ENCODE peak calls at places on chromosomes 4 and X, in nine cellular contexts. One of them, this sample, is unnamed.

GRCh38 chr4:13902141-13902540 is 274.6 kb upstream of the BOD1L1 start:
- DNase-seq in testis: no peak
- DNase-seq in endodermal cell: no peak
- DNase-seq in GM13976: no peak
- DNase-seq in GM13977: no peak
- DNase-seq in progenitor cell of endocrine pancreas: no peak
- DNase-seq in cardiac fibroblast: peak; percentile 42
- DNase-seq in uterus: no peak
- DNase-seq in GM23338: no peak
- DNase-seq in this sample: no peak

GRCh38 chr4:172963498-172964294 is 204.9 kb upstream of the GALNT7 start:
- DNase-seq in testis: no peak
- DNase-seq in endodermal cell: no peak
- DNase-seq in GM13976: no peak
- DNase-seq in GM13977: no peak
- DNase-seq in progenitor cell of endocrine pancreas: no peak
- DNase-seq in cardiac fibroblast: no peak
- DNase-seq in uterus: no peak
- DNase-seq in GM23338: no peak
- DNase-seq in this sample: no peak

GRCh38 chr4:42654606-42655005 is 2.3 kb downstream of the ATP8A1 start:
- DNase-seq in testis: no peak
- DNase-seq in endodermal cell: no peak
- DNase-seq in GM13976: peak; percentile 23
- DNase-seq in GM13977: peak; percentile 28
- DNase-seq in progenitor cell of endocrine pancreas: no peak
- DNase-seq in cardiac fibroblast: peak; percentile 70
- DNase-seq in uterus: peak; percentile 34
- DNase-seq in GM23338: no peak
- DNase-seq in this sample: no peak

GRCh38 chr4:110049951-110050925 is 137.6 kb downstream of the EGF start:
- DNase-seq in testis: peak; percentile 54
- DNase-seq in endodermal cell: peak; percentile 79
- DNase-seq in GM13976: peak; percentile 47
- DNase-seq in GM13977: peak; percentile 40
- DNase-seq in progenitor cell of endocrine pancreas: peak; percentile 18
- DNase-seq in cardiac fibroblast: peak; percentile 67
- DNase-seq in uterus: peak; percentile 42
- DNase-seq in GM23338: peak; percentile 69
- DNase-seq in this sample: peak; percentile 43

GRCh38 chrX:17932781-17933180 is 71.7 kb upstream of the RAI2 start:
- DNase-seq in testis: no peak
- DNase-seq in endodermal cell: no peak
- DNase-seq in GM13976: no peak
- DNase-seq in GM13977: no peak
- DNase-seq in progenitor cell of endocrine pancreas: no peak
- DNase-seq in cardiac fibroblast: no peak
- DNase-seq in uterus: no peak
- DNase-seq in GM23338: no peak
- DNase-seq in this sample: no peak

GRCh38 chr4:182286035-182286434 is 42.8 kb downstream of the TENM3 start:
- DNase-seq in testis: no peak
- DNase-seq in endodermal cell: no peak
- DNase-seq in GM13976: no peak
- DNase-seq in GM13977: no peak
- DNase-seq in progenitor cell of endocrine pancreas: no peak
- DNase-seq in cardiac fibroblast: no peak
- DNase-seq in uterus: no peak
- DNase-seq in GM23338: no peak
- DNase-seq in this sample: no peak

GRCh38 chr4:155543126-155543765 is 123.4 kb upstream of the GUCY1A1 start:
- DNase-seq in testis: no peak
- DNase-seq in endodermal cell: no peak
- DNase-seq in GM13976: peak; percentile 34
- DNase-seq in GM13977: no peak
- DNase-seq in progenitor cell of endocrine pancreas: no peak
- DNase-seq in cardiac fibroblast: peak; percentile 76
- DNase-seq in uterus: no peak
- DNase-seq in GM23338: no peak
- DNase-seq in this sample: no peak

GRCh38 chr4:8546766-8547107 is 33.5 kb upstream of the GPR78 start:
- DNase-seq in testis: no peak
- DNase-seq in endodermal cell: no peak
- DNase-seq in GM13976: no peak
- DNase-seq in GM13977: no peak
- DNase-seq in progenitor cell of endocrine pancreas: no peak
- DNase-seq in cardiac fibroblast: no peak
- DNase-seq in uterus: no peak
- DNase-seq in GM23338: no peak
- DNase-seq in this sample: no peak

GRCh38 chr4:173277340-173277739 is 56.8 kb downstream of the HMGB2 start:
- DNase-seq in testis: no peak
- DNase-seq in endodermal cell: no peak
- DNase-seq in GM13976: no peak
- DNase-seq in GM13977: no peak
- DNase-seq in progenitor cell of endocrine pancreas: no peak
- DNase-seq in cardiac fibroblast: no peak
- DNase-seq in uterus: no peak
- DNase-seq in GM23338: no peak
- DNase-seq in this sample: no peak

GRCh38 chrX:50799531-50799961 is 14.4 kb downstream of the SHROOM4 start:
- DNase-seq in testis: no peak
- DNase-seq in endodermal cell: no peak
- DNase-seq in GM13976: no peak
- DNase-seq in GM13977: no peak
- DNase-seq in progenitor cell of endocrine pancreas: no peak
- DNase-seq in cardiac fibroblast: peak; percentile 85
- DNase-seq in uterus: no peak
- DNase-seq in GM23338: no peak
- DNase-seq in this sample: no peak

GRCh38 chr4:99817310-99817885 is 771 bp downstream of the DAPP1 start:
- DNase-seq in testis: no peak
- DNase-seq in endodermal cell: no peak
- DNase-seq in GM13976: no peak
- DNase-seq in GM13977: peak; percentile 17
- DNase-seq in progenitor cell of endocrine pancreas: no peak
- DNase-seq in cardiac fibroblast: no peak
- DNase-seq in uterus: no peak
- DNase-seq in GM23338: no peak
- DNase-seq in this sample: no peak

GRCh38 chr4:156971623-156972369 is at the start of gene PDGFC:
- DNase-seq in testis: peak; percentile 79
- DNase-seq in endodermal cell: peak; percentile 93
- DNase-seq in GM13976: peak; percentile 47
- DNase-seq in GM13977: peak; percentile 63
- DNase-seq in progenitor cell of endocrine pancreas: peak; percentile 89
- DNase-seq in cardiac fibroblast: peak; percentile 74
- DNase-seq in uterus: peak; percentile 82
- DNase-seq in GM23338: peak; percentile 85
- DNase-seq in this sample: peak; percentile 88

GRCh38 chr4:102430511-102430910 is 70.6 kb upstream of the NFKB1 start:
- DNase-seq in testis: no peak
- DNase-seq in endodermal cell: no peak
- DNase-seq in GM13976: no peak
- DNase-seq in GM13977: no peak
- DNase-seq in progenitor cell of endocrine pancreas: no peak
- DNase-seq in cardiac fibroblast: peak; percentile 55
- DNase-seq in uterus: no peak
- DNase-seq in GM23338: peak; percentile 21
- DNase-seq in this sample: no peak

GRCh38 chr4:122826596-122827257 is at the start of gene FGF2:
- DNase-seq in testis: peak; percentile 72
- DNase-seq in endodermal cell: peak; percentile 84
- DNase-seq in GM13976: peak; percentile 66
- DNase-seq in GM13977: peak; percentile 68
- DNase-seq in progenitor cell of endocrine pancreas: peak; percentile 32
- DNase-seq in cardiac fibroblast: peak; percentile 71
- DNase-seq in uterus: peak; percentile 80
- DNase-seq in GM23338: peak; percentile 84
- DNase-seq in this sample: peak; percentile 79

GRCh38 chr4:142519342-142519741 is 326.8 kb downstream of the INPP4B start:
- DNase-seq in testis: no peak
- DNase-seq in endodermal cell: no peak
- DNase-seq in GM13976: no peak
- DNase-seq in GM13977: no peak
- DNase-seq in progenitor cell of endocrine pancreas: no peak
- DNase-seq in cardiac fibroblast: peak; percentile 40
- DNase-seq in uterus: no peak
- DNase-seq in GM23338: no peak
- DNase-seq in this sample: no peak

GRCh38 chrX:1658083-1658463 is 43.2 kb downstream of the ASMT start:
- DNase-seq in testis: no peak
- DNase-seq in endodermal cell: peak; percentile 52
- DNase-seq in GM13976: no peak
- DNase-seq in GM13977: no peak
- DNase-seq in progenitor cell of endocrine pancreas: no peak
- DNase-seq in cardiac fibroblast: no peak
- DNase-seq in uterus: no peak
- DNase-seq in GM23338: no peak
- DNase-seq in this sample: peak; percentile 43

GRCh38 chrX:50067435-50068292 is 133.1 kb downstream of the AKAP4 start:
- DNase-seq in testis: peak; percentile 23
- DNase-seq in endodermal cell: peak; percentile 76
- DNase-seq in GM13976: no peak
- DNase-seq in GM13977: no peak
- DNase-seq in progenitor cell of endocrine pancreas: peak; percentile 20
- DNase-seq in cardiac fibroblast: peak; percentile 31
- DNase-seq in uterus: peak; percentile 15
- DNase-seq in GM23338: peak; percentile 79
- DNase-seq in this sample: peak; percentile 42

GRCh38 chrX:97743014-97743413 is 859.3 kb downstream of the RPA4 start:
- DNase-seq in testis: no peak
- DNase-seq in endodermal cell: peak; percentile 55
- DNase-seq in GM13976: no peak
- DNase-seq in GM13977: no peak
- DNase-seq in progenitor cell of endocrine pancreas: no peak
- DNase-seq in cardiac fibroblast: peak; percentile 1
- DNase-seq in uterus: no peak
- DNase-seq in GM23338: peak; percentile 10
- DNase-seq in this sample: peak; percentile 3

GRCh38 chr4:177802665-177803064 is 360.4 kb upstream of the AGA start:
- DNase-seq in testis: no peak
- DNase-seq in endodermal cell: no peak
- DNase-seq in GM13976: no peak
- DNase-seq in GM13977: no peak
- DNase-seq in progenitor cell of endocrine pancreas: no peak
- DNase-seq in cardiac fibroblast: no peak
- DNase-seq in uterus: no peak
- DNase-seq in GM23338: no peak
- DNase-seq in this sample: no peak

GRCh38 chr4:138088449-138089208 is 153.5 kb downstream of the SLC7A11 start:
- DNase-seq in testis: peak; percentile 25
- DNase-seq in endodermal cell: no peak
- DNase-seq in GM13976: no peak
- DNase-seq in GM13977: no peak
- DNase-seq in progenitor cell of endocrine pancreas: no peak
- DNase-seq in cardiac fibroblast: no peak
- DNase-seq in uterus: no peak
- DNase-seq in GM23338: no peak
- DNase-seq in this sample: no peak

GRCh38 chr4:40912455-40913055 is 162.8 kb downstream of the NSUN7 start:
- DNase-seq in testis: no peak
- DNase-seq in endodermal cell: no peak
- DNase-seq in GM13976: no peak
- DNase-seq in GM13977: no peak
- DNase-seq in progenitor cell of endocrine pancreas: no peak
- DNase-seq in cardiac fibroblast: peak; percentile 46
- DNase-seq in uterus: no peak
- DNase-seq in GM23338: no peak
- DNase-seq in this sample: no peak

DNA sequence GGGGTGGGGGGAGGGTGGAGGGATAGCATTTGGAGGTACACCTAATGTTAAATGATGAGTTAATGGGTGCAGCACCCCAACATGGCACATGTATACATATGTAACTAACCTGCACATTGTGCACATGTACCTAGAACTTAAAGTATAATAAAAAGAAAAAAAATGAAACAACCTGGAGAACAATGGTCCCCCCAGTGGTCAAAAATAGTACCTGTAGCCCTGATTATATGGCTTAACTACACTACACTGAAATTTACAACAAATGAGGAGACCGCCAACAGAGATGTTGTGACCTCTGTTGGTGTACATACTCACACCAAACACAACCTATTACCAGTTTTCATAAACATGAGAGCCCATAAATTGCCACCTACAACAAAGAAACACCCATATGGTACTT is 7.3 kb upstream of the MAGEE1 start:
- DNase-seq in testis: no peak
- DNase-seq in endodermal cell: no peak
- DNase-seq in GM13976: no peak
- DNase-seq in GM13977: no peak
- DNase-seq in progenitor cell of endocrine pancreas: no peak
- DNase-seq in cardiac fibroblast: peak; percentile 0
- DNase-seq in uterus: no peak
- DNase-seq in GM23338: no peak
- DNase-seq in this sample: no peak
- TF ChIP-seq CTCF in testis: no peak
- TF ChIP-seq CTCF in endodermal cell: peak; percentile 61
- TF ChIP-seq CTCF in GM13976: no peak
- TF ChIP-seq CTCF in GM13977: peak; percentile 31
- TF ChIP-seq CTCF in progenitor cell of endocrine pancreas: peak; percentile 34
- TF ChIP-seq CTCF in cardiac fibroblast: no peak
- TF ChIP-seq CTCF in uterus: no peak
- TF ChIP-seq CTCF in GM23338: no peak
- TF ChIP-seq CTCF in this sample: no peak

GRCh38 chrX:138031715-138032114 is 465.8 kb downstream of the ZIC3 start:
- DNase-seq in testis: no peak
- DNase-seq in endodermal cell: no peak
- DNase-seq in GM13976: no peak
- DNase-seq in GM13977: no peak
- DNase-seq in progenitor cell of endocrine pancreas: no peak
- DNase-seq in cardiac fibroblast: no peak
- DNase-seq in uterus: no peak
- DNase-seq in GM23338: no peak
- DNase-seq in this sample: no peak
- TF ChIP-seq CTCF in testis: no peak
- TF ChIP-seq CTCF in endodermal cell: no peak
- TF ChIP-seq CTCF in GM13976: no peak
- TF ChIP-seq CTCF in GM13977: no peak
- TF ChIP-seq CTCF in progenitor cell of endocrine pancreas: no peak
- TF ChIP-seq CTCF in cardiac fibroblast: no peak
- TF ChIP-seq CTCF in uterus: no peak
- TF ChIP-seq CTCF in GM23338: no peak
- TF ChIP-seq CTCF in this sample: no peak

GRCh38 chr4:646460-646859 is 21.1 kb downstream of the PDE6B start:
- DNase-seq in testis: peak; percentile 71
- DNase-seq in endodermal cell: no peak
- DNase-seq in GM13976: no peak
- DNase-seq in GM13977: no peak
- DNase-seq in progenitor cell of endocrine pancreas: no peak
- DNase-seq in cardiac fibroblast: no peak
- DNase-seq in uterus: no peak
- DNase-seq in GM23338: no peak
- DNase-seq in this sample: no peak
- TF ChIP-seq CTCF in testis: no peak
- TF ChIP-seq CTCF in endodermal cell: no peak
- TF ChIP-seq CTCF in GM13976: no peak
- TF ChIP-seq CTCF in GM13977: no peak
- TF ChIP-seq CTCF in progenitor cell of endocrine pancreas: no peak
- TF ChIP-seq CTCF in cardiac fibroblast: no peak
- TF ChIP-seq CTCF in uterus: no peak
- TF ChIP-seq CTCF in GM23338: no peak
- TF ChIP-seq CTCF in this sample: no peak

GRCh38 chr4:108492816-108493595 is 127.4 kb upstream of the RPL34 start:
- DNase-seq in testis: no peak
- DNase-seq in endodermal cell: peak; percentile 90
- DNase-seq in GM13976: no peak
- DNase-seq in GM13977: no peak
- DNase-seq in progenitor cell of endocrine pancreas: peak; percentile 15
- DNase-seq in cardiac fibroblast: peak; percentile 13
- DNase-seq in uterus: no peak
- DNase-seq in GM23338: peak; percentile 82
- DNase-seq in this sample: peak; percentile 22
- TF ChIP-seq CTCF in testis: no peak
- TF ChIP-seq CTCF in endodermal cell: peak; percentile 97
- TF ChIP-seq CTCF in GM13976: peak; percentile 18
- TF ChIP-seq CTCF in GM13977: peak; percentile 53
- TF ChIP-seq CTCF in progenitor cell of endocrine pancreas: peak; percentile 60
- TF ChIP-seq CTCF in cardiac fibroblast: peak; percentile 38
- TF ChIP-seq CTCF in uterus: no peak
- TF ChIP-seq CTCF in GM23338: peak; percentile 99
- TF ChIP-seq CTCF in this sample: peak; percentile 22

This sample was measured in nephron progenitor cell.